ENCODE peak calls at places on chromosome 1, in seven cellular contexts. U, W, M, V, T, Z and N are unnamed samples.

GRCh38 chr1:208654241-208654640 is 410.1 kb upstream of the PLXNA2 start:
- DNase-seq in W (peak), U (no peak), T (peak), Z (no peak), M (no peak), V (no peak), N (peak)

GRCh38 chr1:62765981-62766380 is 18.0 kb upstream of the ATG4C start:
- DNase-seq in V (no peak), Z (no peak), T (no peak), U (no peak), M (no peak), W (no peak), N (no peak)

GRCh38 chr1:183163311-183163710 is 22.8 kb upstream of the LAMC2 start:
- DNase-seq in T (no peak), U (no peak), V (no peak), W (peak), Z (no peak), M (no peak), N (peak)

GRCh38 chr1:89701746-89702241 is 68.9 kb downstream of the LRRC8C start:
- DNase-seq in U (no peak), V (no peak), W (peak), M (no peak), Z (no peak), T (no peak), N (peak)

GRCh38 chr1:190679032-190679431 is 201.4 kb upstream of the BRINP3 start:
- DNase-seq in V (no peak), M (no peak), T (no peak), U (no peak), W (no peak), Z (no peak), N (peak)

GRCh38 chr1:207752456-207753132 is 740 bp downstream of the CD46 start:
- DNase-seq in V (no peak), U (peak), T (peak), Z (peak), M (no peak), W (no peak), N (peak)

GRCh38 chr1:169929210-169929526 is 35.5 kb upstream of the SCYL3 start:
- DNase-seq in U (no peak), Z (no peak), T (no peak), V (no peak), M (no peak), W (no peak), N (no peak)

GRCh38 chr1:228445867-228446584 is 29.4 kb upstream of the TRIM17 start:
- DNase-seq in T (peak), U (no peak), V (no peak), Z (no peak), M (peak), W (peak), N (peak)

GRCh38 chr1:245860681-245861552 is 646.2 kb downstream of the SMYD3 start:
- DNase-seq in V (no peak), Z (no peak), U (no peak), T (no peak), W (peak), M (no peak), N (peak)

GRCh38 chr1:32893198-32894018 is 7.1 kb downstream of the HPCA start:
- DNase-seq in V (no peak), T (peak), Z (no peak), M (no peak), U (peak), W (no peak), N (peak)

GRCh38 chr1:87404306-87404705 is 75.6 kb downstream of the LMO4 start:
- DNase-seq in Z (no peak), M (no peak), U (no peak), W (no peak), V (no peak), T (no peak), N (no peak)

GRCh38 chr1:79478160-79478559 is 471.6 kb upstream of the ADGRL4 start:
- DNase-seq in Z (no peak), V (no peak), M (no peak), T (no peak), U (no peak), W (no peak), N (no peak)

GRCh38 chr1:174222166-174222949 is 63.0 kb downstream of the RABGAP1L start:
- DNase-seq in V (no peak), Z (no peak), U (no peak), M (no peak), W (peak), T (no peak), N (peak)

GRCh38 chr1:23101101-23101827 is 67.4 kb downstream of the LUZP1 start:
- DNase-seq in V (no peak), T (no peak), Z (no peak), U (no peak), W (peak), M (no peak), N (no peak)